ENCODE peak calls at places on chromosomes 5 and 9, in eight cellular contexts. One of them, this sample, is unnamed.
A peak's percentile ranks its signal among the peaks of the same experiment; 100 is the strongest.

GRCh38 chr9:133563286-133564213 is 29.0 kb downstream of the ADAMTSL2 start:
- DNase-seq in retina: peak; percentile 51
- DNase-seq in Right ventricle myocardium superior: peak; percentile 79
- DNase-seq in frontal cortex: no peak
- DNase-seq in HTR-8/SVneo: no peak
- DNase-seq in MM.1S: no peak
- DNase-seq in Panc1: no peak
- DNase-seq in NCI-H2081: no peak
- DNase-seq in this sample: peak; percentile 73

GRCh38 chr5:132674671-132675506 is 1.1 kb downstream of the IL4 start:
- DNase-seq in retina: no peak
- DNase-seq in Right ventricle myocardium superior: no peak
- DNase-seq in frontal cortex: no peak
- DNase-seq in HTR-8/SVneo: peak; percentile 76
- DNase-seq in MM.1S: no peak
- DNase-seq in Panc1: peak; percentile 43
- DNase-seq in NCI-H2081: no peak
- DNase-seq in this sample: no peak

GRCh38 chr5:116754556-116754955 is 179.9 kb upstream of the SEMA6A start:
- DNase-seq in retina: no peak
- DNase-seq in Right ventricle myocardium superior: no peak
- DNase-seq in frontal cortex: no peak
- DNase-seq in HTR-8/SVneo: no peak
- DNase-seq in MM.1S: no peak
- DNase-seq in Panc1: no peak
- DNase-seq in NCI-H2081: no peak
- DNase-seq in this sample: no peak

GRCh38 chr5:36692791-36693763 is 86.7 kb downstream of the SLC1A3 start:
- DNase-seq in retina: peak; percentile 94
- DNase-seq in Right ventricle myocardium superior: peak; percentile 91
- DNase-seq in frontal cortex: peak; percentile 73
- DNase-seq in HTR-8/SVneo: peak; percentile 87
- DNase-seq in MM.1S: peak; percentile 69
- DNase-seq in Panc1: no peak
- DNase-seq in NCI-H2081: no peak
- DNase-seq in this sample: peak; percentile 77

GRCh38 chr5:30930736-30931135 is 262.8 kb upstream of the CDH6 start:
- DNase-seq in retina: no peak
- DNase-seq in Right ventricle myocardium superior: no peak
- DNase-seq in frontal cortex: no peak
- DNase-seq in HTR-8/SVneo: no peak
- DNase-seq in MM.1S: no peak
- DNase-seq in Panc1: no peak
- DNase-seq in NCI-H2081: no peak
- DNase-seq in this sample: no peak

GRCh38 chr9:69946800-69947437 is 96.7 kb upstream of the MAMDC2 start:
- DNase-seq in retina: no peak
- DNase-seq in Right ventricle myocardium superior: no peak
- DNase-seq in frontal cortex: no peak
- DNase-seq in HTR-8/SVneo: peak; percentile 48
- DNase-seq in MM.1S: no peak
- DNase-seq in Panc1: peak; percentile 27
- DNase-seq in NCI-H2081: no peak
- DNase-seq in this sample: no peak

GRCh38 chr5:155772009-155772662 is 554.8 kb upstream of the SGCD start:
- DNase-seq in retina: no peak
- DNase-seq in Right ventricle myocardium superior: no peak
- DNase-seq in frontal cortex: no peak
- DNase-seq in HTR-8/SVneo: no peak
- DNase-seq in MM.1S: no peak
- DNase-seq in Panc1: no peak
- DNase-seq in NCI-H2081: no peak
- DNase-seq in this sample: no peak

GRCh38 chr5:144697847-144698262 is 527.2 kb downstream of the KCTD16 start:
- DNase-seq in retina: no peak
- DNase-seq in Right ventricle myocardium superior: no peak
- DNase-seq in frontal cortex: no peak
- DNase-seq in HTR-8/SVneo: peak; percentile 26
- DNase-seq in MM.1S: no peak
- DNase-seq in Panc1: peak; percentile 78
- DNase-seq in NCI-H2081: no peak
- DNase-seq in this sample: no peak

GRCh38 chr5:5598547-5599113 is 176.2 kb downstream of the ICE1 start:
- DNase-seq in retina: no peak
- DNase-seq in Right ventricle myocardium superior: no peak
- DNase-seq in frontal cortex: no peak
- DNase-seq in HTR-8/SVneo: no peak
- DNase-seq in MM.1S: no peak
- DNase-seq in Panc1: no peak
- DNase-seq in NCI-H2081: no peak
- DNase-seq in this sample: no peak

GRCh38 chr9:127144670-127145458 is 22.4 kb upstream of the ANGPTL2 start:
- DNase-seq in retina: no peak
- DNase-seq in Right ventricle myocardium superior: peak; percentile 69
- DNase-seq in frontal cortex: no peak
- DNase-seq in HTR-8/SVneo: no peak
- DNase-seq in MM.1S: no peak
- DNase-seq in Panc1: no peak
- DNase-seq in NCI-H2081: no peak
- DNase-seq in this sample: no peak

GRCh38 chr9:105837261-105837660 is 142.9 kb downstream of the TMEM38B start:
- DNase-seq in retina: no peak
- DNase-seq in Right ventricle myocardium superior: no peak
- DNase-seq in frontal cortex: no peak
- DNase-seq in HTR-8/SVneo: no peak
- DNase-seq in MM.1S: no peak
- DNase-seq in Panc1: no peak
- DNase-seq in NCI-H2081: no peak
- DNase-seq in this sample: no peak

GRCh38 chr5:142515036-142515435 is 170.9 kb downstream of the FGF1 start:
- DNase-seq in retina: no peak
- DNase-seq in Right ventricle myocardium superior: no peak
- DNase-seq in frontal cortex: no peak
- DNase-seq in HTR-8/SVneo: no peak
- DNase-seq in MM.1S: no peak
- DNase-seq in Panc1: no peak
- DNase-seq in NCI-H2081: no peak
- DNase-seq in this sample: no peak

GRCh38 chr9:79104216-79104615 is 467.5 kb upstream of the TLE4 start:
- DNase-seq in retina: no peak
- DNase-seq in Right ventricle myocardium superior: no peak
- DNase-seq in frontal cortex: no peak
- DNase-seq in HTR-8/SVneo: no peak
- DNase-seq in MM.1S: no peak
- DNase-seq in Panc1: no peak
- DNase-seq in NCI-H2081: no peak
- DNase-seq in this sample: no peak

GRCh38 chr9:98255064-98255577 is 328 bp downstream of the TBC1D2 start:
- DNase-seq in retina: no peak
- DNase-seq in Right ventricle myocardium superior: no peak
- DNase-seq in frontal cortex: no peak
- DNase-seq in HTR-8/SVneo: no peak
- DNase-seq in MM.1S: no peak
- DNase-seq in Panc1: no peak
- DNase-seq in NCI-H2081: no peak
- DNase-seq in this sample: no peak

This sample was measured in heart right ventricle.